ENCODE peak calls at places on chromosomes 2 and 18, in ten cellular contexts. J, L, A, D, X, F, B, C, N and W are unnamed samples.

GRCh38 chr2:222922019-222922800 is 61.4 kb downstream of the ACSL3 start:
- DNase-seq in B (no peak), A (no peak), D (no peak), F (no peak), C (no peak), J (no peak), X (no peak), N (no peak), L (no peak), W (no peak)

GRCh38 chr2:137050949-137051348 is 285.6 kb downstream of the THSD7B start:
- DNase-seq in B (no peak), A (no peak), D (no peak), X (no peak), J (no peak), C (peak), L (no peak), N (no peak), F (no peak), W (no peak)

GRCh38 chr18:74493689-74494088 is 2.5 kb upstream of the CNDP2 start:
- DNase-seq in J (peak), X (no peak), A (peak), D (peak), N (peak), L (no peak), C (peak), F (peak), B (peak), W (peak)

GRCh38 chr2:113854208-113854607 is 35.7 kb upstream of the ACTR3 start:
- DNase-seq in X (no peak), L (no peak), A (no peak), D (no peak), J (no peak), C (no peak), B (no peak), N (no peak), F (no peak), W (no peak)

GRCh38 chr18:14974576-14974975 is 226.6 kb downstream of the ANKRD30B start:
- DNase-seq in B (no peak), L (no peak), J (no peak), A (no peak), C (peak), D (no peak), N (no peak), F (no peak), X (no peak), W (no peak)

GRCh38 chr2:101063753-101064502 is 61.8 kb downstream of the RPL31 start:
- DNase-seq in N (no peak), L (no peak), X (no peak), B (no peak), C (no peak), J (no peak), A (no peak), D (no peak), F (no peak), W (no peak)

GRCh38 chr2:220499281-220499680 is 871.9 kb downstream of the SLC4A3 start:
- DNase-seq in L (no peak), N (peak), X (no peak), B (peak), D (no peak), F (no peak), C (no peak), J (no peak), A (no peak), W (no peak)

GRCh38 chr18:27712066-27712465 is 464.9 kb downstream of the CDH2 start:
- DNase-seq in A (no peak), X (no peak), C (no peak), F (no peak), B (no peak), N (no peak), D (no peak), L (no peak), J (no peak), W (no peak)

GRCh38 chr18:62420151-62420512 is 95.0 kb downstream of the TNFRSF11A start:
- DNase-seq in F (peak), A (no peak), X (no peak), B (peak), C (peak), D (peak), J (no peak), L (no peak), N (no peak), W (no peak)

GRCh38 chr2:216233281-216233995 is 124.3 kb downstream of the XRCC5 start:
- DNase-seq in B (no peak), D (no peak), C (no peak), N (no peak), X (no peak), J (no peak), A (no peak), L (no peak), F (no peak), W (no peak)

GRCh38 chr2:3759331-3759730 is 56.0 kb downstream of the DCDC2C start:
- DNase-seq in N (no peak), A (no peak), F (no peak), D (no peak), L (no peak), J (no peak), X (no peak), C (no peak), B (peak), W (no peak)

GRCh38 chr2:148670773-148671172 is 26.2 kb downstream of the EPC2 start:
- DNase-seq in B (peak), D (no peak), F (no peak), N (no peak), A (no peak), C (no peak), J (no peak), X (no peak), L (no peak), W (no peak)

GRCh38 chr2:25552343-25552742 is 121.0 kb downstream of the DTNB start:
- DNase-seq in J (no peak), X (no peak), B (no peak), N (no peak), F (no peak), A (no peak), D (no peak), C (no peak), L (no peak), W (no peak)

GRCh38 chr2:153299809-153300208 is 178.8 kb downstream of the RPRM start:
- DNase-seq in B (no peak), L (no peak), D (no peak), A (no peak), J (no peak), F (no peak), X (no peak), C (no peak), N (no peak), W (no peak)

GRCh38 chr2:43950383-43951008 is 45.3 kb downstream of the LRPPRC start:
- DNase-seq in L (no peak), D (no peak), J (no peak), X (no peak), N (peak), C (peak), A (no peak), B (peak), F (peak), W (no peak)

GRCh38 chr2:112229365-112229764 is 25.5 kb downstream of the ZC3H8 start:
- DNase-seq in X (no peak), C (peak), L (no peak), N (no peak), A (no peak), J (no peak), B (no peak), D (no peak), F (peak), W (peak)

GRCh38 chr2:201343559-201343958 is 13.6 kb downstream of the FLACC1 start:
- DNase-seq in L (no peak), F (no peak), X (no peak), B (no peak), C (no peak), J (no peak), D (no peak), N (no peak), A (no peak), W (no peak)

GRCh38 chr18:57743008-57743407 is 60.1 kb downstream of the ATP8B1 start:
- DNase-seq in D (no peak), F (no peak), A (no peak), L (no peak), C (peak), J (no peak), X (no peak), N (no peak), B (peak), W (peak)

GRCh38 chr2:223976635-223977226 is 19.5 kb downstream of the MRPL44 start:
- DNase-seq in D (no peak), B (peak), N (no peak), A (no peak), L (no peak), C (peak), X (no peak), J (no peak), F (no peak), W (no peak)

GRCh38 chr2:239201531-239201876 is 199.3 kb downstream of the HDAC4 start:
- DNase-seq in F (peak), A (peak), C (no peak), B (no peak), X (peak), J (no peak), D (no peak), N (no peak), L (peak), W (peak)

GRCh38 chr2:69625078-69625788 is 18.3 kb downstream of the AAK1 start:
- DNase-seq in F (no peak), X (no peak), A (no peak), J (no peak), D (no peak), B (peak), C (peak), N (no peak), L (no peak), W (no peak)

GRCh38 chr2:75787532-75788132 is 76.9 kb upstream of the GCFC2 start:
- DNase-seq in N (no peak), X (no peak), B (peak), A (no peak), F (no peak), J (no peak), D (no peak), L (no peak), C (peak), W (no peak)

GRCh38 chr2:164178835-164179470 is 442.3 kb downstream of the GRB14 start:
- DNase-seq in J (no peak), D (no peak), A (no peak), X (no peak), F (no peak), C (no peak), L (no peak), B (peak), N (no peak), W (no peak)

GRCh38 chr18:26764584-26764983 is 100.9 kb downstream of the AQP4 start:
- DNase-seq in L (no peak), A (no peak), X (no peak), D (no peak), C (no peak), B (no peak), N (no peak), J (no peak), F (no peak), W (no peak)

GRCh38 chr2:164388511-164388910 is 232.8 kb downstream of the GRB14 start:
- DNase-seq in C (peak), F (no peak), X (no peak), D (no peak), L (no peak), J (no peak), N (peak), B (peak), A (no peak), W (no peak)

GRCh38 chr2:33812707-33813106 is 213.6 kb upstream of the FAM98A start:
- DNase-seq in N (no peak), A (no peak), J (no peak), X (no peak), D (no peak), L (no peak), B (no peak), C (no peak), F (no peak), W (no peak)

GRCh38 chr18:40553029-40553428 is 1402.0 kb upstream of the PIK3C3 start:
- DNase-seq in B (peak), N (no peak), J (no peak), D (no peak), L (no peak), A (no peak), F (no peak), C (no peak), X (no peak), W (no peak)

DNA sequence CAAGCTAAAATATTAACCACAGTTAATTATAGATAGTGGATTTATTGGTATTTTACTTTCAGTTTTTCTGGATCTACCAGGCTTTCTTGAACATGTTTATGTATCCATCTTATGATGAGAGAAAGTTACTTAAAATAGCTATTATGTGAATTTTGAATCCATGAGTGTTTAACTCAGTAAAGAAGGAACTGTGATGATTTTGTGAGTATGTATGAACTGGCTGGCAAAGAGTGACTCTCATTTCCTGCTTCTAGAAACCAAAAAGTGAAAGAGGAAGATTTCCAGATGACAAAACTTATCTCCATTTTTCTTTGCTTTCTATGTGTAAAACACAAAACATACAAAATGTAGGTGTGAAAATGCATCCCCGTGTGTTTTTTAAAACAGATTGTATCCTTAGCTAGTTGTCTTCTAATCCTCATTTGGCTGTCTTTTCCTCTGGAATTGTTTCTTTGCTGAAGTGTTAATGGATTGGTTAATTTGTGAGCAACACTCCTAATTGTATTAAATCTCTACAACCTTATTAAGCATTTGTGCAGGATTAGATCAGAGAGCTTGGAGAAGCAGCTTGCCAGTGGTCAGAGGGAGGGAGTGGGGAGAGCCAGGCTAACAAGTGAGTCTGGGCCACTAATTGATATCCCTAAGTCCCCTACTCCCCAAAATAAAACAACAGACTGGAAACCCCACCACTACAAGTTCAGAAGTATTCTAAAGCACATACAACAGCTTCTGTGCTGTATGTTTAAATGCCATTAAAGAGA is 23.9 kb downstream of the PTPRM start:
- DNase-seq in J (no peak), A (no peak), N (no peak), F (no peak), D (no peak), C (no peak), X (no peak), B (peak), L (no peak), W (no peak)
- H3K4me3 ChIP-seq in J (no peak), A (no peak), N (no peak), F (no peak), D (no peak), C (no peak), X (no peak), B (no peak), L (no peak), W (no peak)

GRCh38 chr2:236776695-236777251 is 207.1 kb downstream of the ACKR3 start:
- DNase-seq in X (peak), F (no peak), N (peak), D (no peak), J (no peak), B (peak), L (no peak), C (peak), A (no peak), W (no peak)
- H3K27ac ChIP-seq in X (peak), F (no peak), N (peak), D (no peak), J (no peak), B (no peak), L (no peak), C (peak), A (no peak), W (no peak)

DNA sequence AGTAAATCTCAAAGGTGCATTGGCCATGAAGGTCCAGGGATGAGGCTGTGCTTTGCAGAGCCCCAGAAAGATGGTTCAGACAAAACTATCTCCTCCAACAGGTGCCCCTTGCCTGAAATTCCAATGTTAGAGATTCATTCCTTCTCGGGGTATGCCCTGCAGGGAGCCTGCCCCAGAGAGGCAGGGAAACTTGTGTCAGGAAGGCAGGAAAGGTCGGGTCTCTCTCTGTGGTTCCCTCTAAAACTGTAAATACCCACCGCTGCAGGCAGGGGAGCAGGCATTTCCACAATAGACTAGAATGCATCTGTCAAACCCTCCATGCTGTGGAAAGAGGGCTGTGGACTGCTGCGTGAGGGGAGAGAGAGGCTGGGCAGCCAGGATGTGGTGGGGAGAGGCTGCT is 207.8 kb upstream of the SMAD2 start:
- DNase-seq in X (no peak), C (no peak), A (no peak), D (no peak), J (no peak), L (no peak), N (no peak), B (no peak), F (no peak), W (no peak)
- TF ChIP-seq POLR2A in X (no peak), C (no peak), A (no peak), D (no peak), J (no peak), L (no peak), N (no peak), B (no peak), F (no peak), W (no peak)

DNA sequence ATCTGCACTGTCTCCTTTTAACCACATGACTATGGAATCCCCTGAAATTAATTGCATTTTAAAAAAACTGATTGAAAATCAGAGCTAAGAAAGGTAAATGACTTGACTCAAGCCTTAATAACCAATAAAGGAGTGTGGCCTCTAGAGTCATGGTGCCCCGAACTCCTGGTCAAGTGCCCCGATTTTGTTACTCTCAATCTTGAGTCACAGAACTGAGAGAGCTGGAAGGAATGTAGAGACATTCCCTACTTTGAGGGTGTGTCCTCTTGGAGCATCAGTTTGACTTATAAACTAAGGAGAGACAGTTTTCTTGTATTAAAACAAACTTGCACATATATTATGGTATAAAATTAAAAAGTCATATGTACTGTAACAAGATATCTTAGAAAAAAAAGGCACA is 2.4 kb downstream of the WDR43 start:
- DNase-seq in B (peak), A (no peak), J (no peak), C (no peak), L (no peak), X (no peak), N (peak), F (no peak), D (no peak), W (no peak)
- H3K4me3 ChIP-seq in B (no peak), A (no peak), J (no peak), C (no peak), L (no peak), X (no peak), N (peak), F (no peak), D (no peak), W (no peak)

GRCh38 chr2:65545818-65546217 is 113.4 kb upstream of the SPRED2 start:
- DNase-seq in L (no peak), X (no peak), N (no peak), D (no peak), C (peak), A (no peak), B (peak), F (no peak), J (no peak), W (peak)
- H3K27ac ChIP-seq in L (no peak), X (peak), N (peak), D (no peak), C (no peak), A (no peak), B (no peak), F (no peak), J (no peak), W (peak)

DNA sequence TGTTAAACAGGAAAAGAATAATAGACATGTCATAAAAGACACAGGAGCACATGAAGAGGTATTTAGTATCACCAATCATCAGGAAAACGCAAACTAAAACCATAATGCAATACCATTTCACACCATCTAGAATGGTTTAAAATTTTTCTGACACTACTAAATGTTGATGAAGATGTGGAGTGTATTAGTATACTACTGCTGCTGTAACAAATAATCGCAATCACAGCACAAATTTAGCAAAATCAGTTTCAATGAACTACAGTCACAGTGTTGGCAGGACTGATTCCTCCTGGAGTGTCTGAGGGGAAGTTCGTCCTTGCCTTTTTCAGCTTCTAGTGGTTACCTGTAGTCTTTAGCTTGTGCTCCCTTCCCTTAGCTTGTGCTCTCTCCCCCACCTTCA is 24.1 kb downstream of the SMAD2 start:
- DNase-seq in J (no peak), F (no peak), L (no peak), B (no peak), N (no peak), C (no peak), X (no peak), D (no peak), A (no peak), W (no peak)
- TF ChIP-seq POLR2A in J (no peak), F (no peak), L (no peak), B (no peak), N (no peak), C (no peak), X (no peak), D (no peak), A (no peak), W (no peak)

GRCh38 chr2:9222246-9222898 is 15.8 kb downstream of the ASAP2 start:
- DNase-seq in F (no peak), J (no peak), D (no peak), C (no peak), B (peak), X (no peak), A (no peak), L (no peak), N (no peak), W (no peak)
- H3K4me3 ChIP-seq in F (no peak), J (no peak), D (no peak), C (no peak), B (no peak), X (no peak), A (no peak), L (no peak), N (no peak), W (no peak)